ENCODE peak calls at places on chromosomes 6 and 20, in seven cellular contexts. X is H54, N is breast epithelium, W is esophagus squamous epithelium, B is transverse colon, C is stomach, K is sigmoid colon. E is an unnamed sample.

GRCh38 chr20:10539818-10540553 is 104.9 kb downstream of the SLX4IP start:
- DNase-seq in X (no peak), N (no peak), W (no peak), B (no peak), C (no peak), K (no peak), E (no peak)

GRCh38 chr6:166268431-166268830 is 39.8 kb downstream of the PRR18 start:
- DNase-seq in X (no peak), N (no peak), W (no peak), B (no peak), C (no peak), K (no peak), E (no peak)

GRCh38 chr6:43924222-43924702 is 154.3 kb downstream of the VEGFA start:
- DNase-seq in X (peak; percentile 53), N (peak; percentile 41), W (no peak), B (no peak), C (peak; percentile 61), K (peak; percentile 54), E (no peak)

GRCh38 chr20:9068232-9068781 is 580 bp upstream of the PLCB4 start:
- DNase-seq in X (peak; percentile 64), N (no peak), W (no peak), B (peak; percentile 36), C (peak; percentile 70), K (peak; percentile 70), E (peak; percentile 78)

GRCh38 chr6:64113703-64114102 is 478.1 kb downstream of the PHF3 start:
- DNase-seq in X (no peak), N (no peak), W (no peak), B (no peak), C (no peak), K (no peak), E (no peak)

GRCh38 chr6:26065952-26066380 is 21.3 kb upstream of the HFE start:
- DNase-seq in X (no peak), N (peak; percentile 46), W (no peak), B (peak; percentile 81), C (peak; percentile 78), K (peak; percentile 85), E (peak; percentile 57)

GRCh38 chr6:150118208-150118607 is 24.6 kb upstream of the PPP1R14C start:
- DNase-seq in X (no peak), N (no peak), W (no peak), B (no peak), C (no peak), K (no peak), E (no peak)

GRCh38 chr6:43584892-43585570 is 9.0 kb downstream of the POLH start:
- DNase-seq in X (no peak), N (no peak), W (no peak), B (no peak), C (no peak), K (no peak), E (no peak)

GRCh38 chr6:72624557-72625160 is 2.8 kb downstream of the KCNQ5 start:
- DNase-seq in X (peak; percentile 24), N (no peak), W (no peak), B (no peak), C (no peak), K (no peak), E (no peak)

GRCh38 chr6:147448212-147448611 is 60.3 kb upstream of the SAMD5 start:
- DNase-seq in X (no peak), N (peak; percentile 18), W (no peak), B (no peak), C (peak; percentile 56), K (no peak), E (no peak)

GRCh38 chr20:45337367-45338120 is 10.7 kb downstream of the SDC4 start:
- DNase-seq in X (peak; percentile 83), N (peak; percentile 91), W (no peak), B (peak; percentile 53), C (peak; percentile 56), K (peak; percentile 83), E (peak; percentile 84)
- TF ChIP-seq POLR2A in X (no peak), N (no peak), W (no peak), B (peak; percentile 15), C (no peak), K (no peak), E (peak; percentile 41)

GRCh38 chr20:49712918-49713778 is 530 bp downstream of the B4GALT5 start:
- DNase-seq in X (peak; percentile 36), N (peak; percentile 26), W (no peak), B (peak; percentile 48), C (peak; percentile 44), K (peak; percentile 71), E (peak; percentile 53)
- TF ChIP-seq POLR2A in X (no peak), N (no peak), W (no peak), B (peak; percentile 36), C (no peak), K (no peak), E (no peak)

GRCh38 chr6:15500078-15500740 is 162.6 kb downstream of the DTNBP1 start:
- DNase-seq in X (no peak), N (no peak), W (no peak), B (peak; percentile 2), C (no peak), K (peak; percentile 37), E (peak; percentile 10)

GRCh38 chr6:15499125-15499524 is 163.7 kb downstream of the DTNBP1 start:
- DNase-seq in X (no peak), N (no peak), W (no peak), B (peak; percentile 6), C (no peak), K (no peak), E (peak; percentile 10)

GRCh38 chr6:15499591-15499990 is 163.2 kb downstream of the DTNBP1 start:
- DNase-seq in X (no peak), N (no peak), W (no peak), B (peak; percentile 3), C (no peak), K (no peak), E (peak; percentile 11)

GRCh38 chr6:15496345-15497131 is 166.3 kb downstream of the DTNBP1 start:
- DNase-seq in X (no peak), N (no peak), W (no peak), B (peak; percentile 6), C (no peak), K (no peak), E (no peak)

DNA sequence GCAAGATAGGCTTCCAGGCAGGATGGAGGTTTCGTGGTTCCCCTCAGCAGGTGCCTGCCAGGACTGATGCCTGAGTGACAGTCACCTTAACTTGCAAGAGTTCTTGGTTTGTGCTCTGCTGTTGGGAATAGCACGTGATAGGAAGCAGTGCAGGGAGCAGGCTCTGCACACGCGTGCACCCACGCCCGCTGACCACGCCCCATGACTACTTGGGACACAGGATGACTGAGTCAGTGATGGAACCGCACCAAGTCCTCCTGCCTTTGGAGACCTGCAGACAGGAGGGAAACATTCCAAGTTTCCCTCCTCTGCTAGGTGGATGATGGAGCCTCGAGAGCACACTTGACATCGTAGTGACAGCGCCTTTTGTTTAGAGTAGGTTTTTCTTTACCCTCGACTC is 164.2 kb downstream of the DTNBP1 start:
- DNase-seq in X (no peak), N (no peak), W (no peak), B (peak; percentile 9), C (no peak), K (no peak), E (no peak)
- TF ChIP-seq POLR2A in X (no peak), N (no peak), W (no peak), B (no peak), C (no peak), K (no peak), E (no peak)

DNA sequence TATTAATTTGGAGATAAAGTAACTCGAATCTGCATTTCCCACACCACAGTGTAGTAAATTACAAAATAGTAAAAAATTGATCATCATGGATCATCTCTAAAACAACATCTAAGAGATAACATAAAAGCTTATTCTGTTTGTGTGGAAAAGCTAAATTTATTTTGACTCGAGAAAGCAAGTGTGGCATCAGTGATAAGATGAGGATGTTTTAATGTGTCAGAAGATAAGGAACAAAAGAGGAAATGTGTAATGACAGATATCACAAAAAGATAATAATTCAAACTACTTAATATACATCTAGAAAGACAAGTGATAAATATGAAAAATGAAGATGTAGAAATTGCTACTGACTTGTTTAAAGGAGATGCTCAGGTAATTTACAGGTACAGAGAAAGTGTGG is 74.1 kb downstream of the DNAH8 start:
- DNase-seq in X (no peak), N (no peak), W (no peak), B (no peak), C (no peak), K (no peak), E (no peak)
- TF ChIP-seq POLR2A in X (no peak), N (no peak), W (no peak), B (no peak), C (no peak), K (no peak), E (no peak)

DNA sequence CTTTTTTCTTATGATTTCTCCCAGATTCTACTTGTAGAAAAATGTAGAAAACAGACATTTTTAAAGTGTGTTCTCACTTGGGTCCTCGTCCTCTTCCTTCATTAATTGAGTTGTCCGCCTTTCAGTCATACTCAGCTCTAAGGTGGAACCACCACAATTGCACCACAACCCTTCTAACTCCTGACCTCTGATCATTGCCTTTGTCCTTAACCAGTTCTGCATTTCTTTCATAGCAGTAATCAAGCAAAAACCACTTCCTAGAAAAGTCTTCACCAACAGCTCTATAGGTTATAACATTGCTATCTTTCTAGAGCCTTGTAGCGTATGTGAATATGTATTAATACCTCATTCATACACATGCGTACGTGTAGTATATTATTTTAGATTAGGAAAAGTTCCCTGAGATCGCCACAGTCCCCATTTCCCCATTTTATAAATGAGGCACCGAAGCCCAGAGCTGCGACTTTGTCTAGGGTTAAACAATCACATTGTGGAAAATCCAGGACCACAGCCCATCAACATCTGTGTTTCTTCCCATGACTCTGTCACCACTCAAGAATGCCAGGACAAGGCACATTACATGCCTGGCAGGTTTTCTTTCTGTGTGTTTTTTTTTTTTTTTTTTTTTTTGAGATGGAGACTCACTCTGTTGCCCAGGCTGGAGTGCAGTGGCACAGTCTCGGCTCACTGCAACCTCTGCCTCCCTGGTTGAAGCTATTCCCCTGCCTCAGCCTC is 175.5 kb downstream of the BTBD3 start:
- DNase-seq in X (no peak), N (no peak), W (no peak), B (no peak), C (no peak), K (no peak), E (no peak)
- TF ChIP-seq POLR2A in X (no peak), N (no peak), W (no peak), B (no peak), C (no peak), K (no peak), E (no peak)

DNA sequence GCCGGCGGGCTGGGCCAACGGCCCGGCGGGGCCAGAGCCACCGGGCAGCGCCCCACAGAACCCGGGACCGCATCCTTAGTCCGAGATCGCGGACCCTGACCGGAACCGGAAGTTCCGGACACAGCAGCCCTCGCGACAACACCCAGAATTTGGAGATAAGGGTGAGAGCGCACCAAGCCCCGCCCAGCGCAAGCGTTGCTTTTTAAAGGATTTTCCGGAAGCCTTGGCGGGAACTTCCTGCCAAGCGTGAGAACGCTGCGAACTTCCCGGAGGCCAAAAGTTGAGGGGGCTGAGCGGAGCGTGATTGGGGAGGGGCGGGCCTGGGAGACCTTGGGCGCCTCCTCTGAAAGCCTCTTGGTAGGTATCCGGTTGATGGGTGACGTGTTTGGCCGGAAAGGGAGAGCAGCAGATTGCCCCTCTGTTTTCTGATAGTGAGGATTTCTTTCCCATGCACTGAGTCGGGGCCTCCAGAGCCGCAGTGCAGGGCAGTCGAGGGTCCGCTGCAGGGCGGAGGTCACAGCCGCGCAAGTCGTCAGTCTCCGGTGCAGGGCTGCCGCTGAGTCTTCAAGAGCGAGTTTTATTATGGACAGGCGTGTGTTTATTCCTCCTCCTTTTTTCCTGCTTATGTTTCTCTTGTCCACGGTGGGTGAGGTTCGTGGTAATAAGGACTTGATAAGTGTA is at the start of gene MTRF1L:
- DNase-seq in X (peak; percentile 51), N (peak; percentile 82), W (peak; percentile 71), B (peak; percentile 95), C (peak; percentile 93), K (peak; percentile 97), E (peak; percentile 97)
- TF ChIP-seq POLR2A in X (peak; percentile 53), N (peak; percentile 51), W (peak; percentile 65), B (peak; percentile 90), C (no peak), K (peak; percentile 66), E (peak; percentile 82)

E was measured in heart left ventricle.